ENCODE peak calls at places on chromosomes 16 and 17, in ten cellular contexts. One of them, this sample, is unnamed.

GRCh38 chr17:78364436-78365281 is 4.8 kb upstream of the SOCS3 start:
- DNase-seq in stimulated activated CD4-positive, alpha-beta T cell treated with anti-CD3 and anti-CD28 coated beads, Interleukin-1b, Interleukin-23, amount 100 ng/mL, for 1 hour: no peak
- DNase-seq in iPS DF 6.9: no peak
- DNase-seq in nucleus accumbens: no peak
- DNase-seq in fibroblast of gingiva: no peak
- DNase-seq in SW480: no peak
- DNase-seq in anterior cingulate cortex: no peak
- DNase-seq in HS-27A: no peak
- DNase-seq in astrocyte: no peak
- DNase-seq in effector CD4-positive, alpha-beta T cell: no peak
- DNase-seq in this sample: no peak

GRCh38 chr17:64653325-64653984 is 8.7 kb downstream of the SMURF2 start:
- DNase-seq in stimulated activated CD4-positive, alpha-beta T cell treated with anti-CD3 and anti-CD28 coated beads, Interleukin-1b, Interleukin-23, amount 100 ng/mL, for 1 hour: no peak
- DNase-seq in iPS DF 6.9: no peak
- DNase-seq in nucleus accumbens: no peak
- DNase-seq in fibroblast of gingiva: peak; percentile 63
- DNase-seq in SW480: no peak
- DNase-seq in anterior cingulate cortex: no peak
- DNase-seq in HS-27A: no peak
- DNase-seq in astrocyte: no peak
- DNase-seq in effector CD4-positive, alpha-beta T cell: no peak
- DNase-seq in this sample: no peak

GRCh38 chr17:79628861-79629547 is 18.2 kb upstream of the RBFOX3 start:
- DNase-seq in stimulated activated CD4-positive, alpha-beta T cell treated with anti-CD3 and anti-CD28 coated beads, Interleukin-1b, Interleukin-23, amount 100 ng/mL, for 1 hour: no peak
- DNase-seq in iPS DF 6.9: no peak
- DNase-seq in nucleus accumbens: no peak
- DNase-seq in fibroblast of gingiva: no peak
- DNase-seq in SW480: peak; percentile 11
- DNase-seq in anterior cingulate cortex: no peak
- DNase-seq in HS-27A: no peak
- DNase-seq in astrocyte: no peak
- DNase-seq in effector CD4-positive, alpha-beta T cell: no peak
- DNase-seq in this sample: no peak

GRCh38 chr17:59853168-59853918 is 39.4 kb downstream of the TUBD1 start:
- DNase-seq in stimulated activated CD4-positive, alpha-beta T cell treated with anti-CD3 and anti-CD28 coated beads, Interleukin-1b, Interleukin-23, amount 100 ng/mL, for 1 hour: no peak
- DNase-seq in iPS DF 6.9: no peak
- DNase-seq in nucleus accumbens: no peak
- DNase-seq in fibroblast of gingiva: peak; percentile 77
- DNase-seq in SW480: peak; percentile 89
- DNase-seq in anterior cingulate cortex: no peak
- DNase-seq in HS-27A: no peak
- DNase-seq in astrocyte: peak; percentile 95
- DNase-seq in effector CD4-positive, alpha-beta T cell: peak; percentile 53
- DNase-seq in this sample: peak; percentile 98

GRCh38 chr17:49197346-49197998 is 12.9 kb downstream of the GNGT2 start:
- DNase-seq in stimulated activated CD4-positive, alpha-beta T cell treated with anti-CD3 and anti-CD28 coated beads, Interleukin-1b, Interleukin-23, amount 100 ng/mL, for 1 hour: no peak
- DNase-seq in iPS DF 6.9: no peak
- DNase-seq in nucleus accumbens: no peak
- DNase-seq in fibroblast of gingiva: no peak
- DNase-seq in SW480: no peak
- DNase-seq in anterior cingulate cortex: no peak
- DNase-seq in HS-27A: no peak
- DNase-seq in astrocyte: no peak
- DNase-seq in effector CD4-positive, alpha-beta T cell: no peak
- DNase-seq in this sample: no peak

GRCh38 chr16:10979717-10980601 is 35.6 kb downstream of the CLEC16A start:
- DNase-seq in stimulated activated CD4-positive, alpha-beta T cell treated with anti-CD3 and anti-CD28 coated beads, Interleukin-1b, Interleukin-23, amount 100 ng/mL, for 1 hour: no peak
- DNase-seq in iPS DF 6.9: no peak
- DNase-seq in nucleus accumbens: peak; percentile 6
- DNase-seq in fibroblast of gingiva: no peak
- DNase-seq in SW480: no peak
- DNase-seq in anterior cingulate cortex: peak; percentile 38
- DNase-seq in HS-27A: no peak
- DNase-seq in astrocyte: peak; percentile 51
- DNase-seq in effector CD4-positive, alpha-beta T cell: no peak
- DNase-seq in this sample: no peak

GRCh38 chr16:35391328-35391727 is 1931.9 kb downstream of the TP53TG3F start:
- DNase-seq in stimulated activated CD4-positive, alpha-beta T cell treated with anti-CD3 and anti-CD28 coated beads, Interleukin-1b, Interleukin-23, amount 100 ng/mL, for 1 hour: no peak
- DNase-seq in iPS DF 6.9: peak; percentile 20
- DNase-seq in nucleus accumbens: no peak
- DNase-seq in fibroblast of gingiva: no peak
- DNase-seq in SW480: peak; percentile 27
- DNase-seq in anterior cingulate cortex: no peak
- DNase-seq in HS-27A: no peak
- DNase-seq in astrocyte: no peak
- DNase-seq in effector CD4-positive, alpha-beta T cell: no peak
- DNase-seq in this sample: peak; percentile 54

GRCh38 chr17:1673041-1673790 is 11.5 kb downstream of the PRPF8 start:
- DNase-seq in stimulated activated CD4-positive, alpha-beta T cell treated with anti-CD3 and anti-CD28 coated beads, Interleukin-1b, Interleukin-23, amount 100 ng/mL, for 1 hour: no peak
- DNase-seq in iPS DF 6.9: no peak
- DNase-seq in nucleus accumbens: no peak
- DNase-seq in fibroblast of gingiva: no peak
- DNase-seq in SW480: no peak
- DNase-seq in anterior cingulate cortex: no peak
- DNase-seq in HS-27A: no peak
- DNase-seq in astrocyte: no peak
- DNase-seq in effector CD4-positive, alpha-beta T cell: peak; percentile 14
- DNase-seq in this sample: no peak

GRCh38 chr17:79888009-79888540 is 48.8 kb upstream of the CBX4 start:
- DNase-seq in stimulated activated CD4-positive, alpha-beta T cell treated with anti-CD3 and anti-CD28 coated beads, Interleukin-1b, Interleukin-23, amount 100 ng/mL, for 1 hour: no peak
- DNase-seq in iPS DF 6.9: no peak
- DNase-seq in nucleus accumbens: no peak
- DNase-seq in fibroblast of gingiva: no peak
- DNase-seq in SW480: no peak
- DNase-seq in anterior cingulate cortex: no peak
- DNase-seq in HS-27A: no peak
- DNase-seq in astrocyte: no peak
- DNase-seq in effector CD4-positive, alpha-beta T cell: no peak
- DNase-seq in this sample: no peak

This sample was measured in DMS53.